ENCODE peak calls at places on chromosomes 16 and 17, in nine cellular contexts. D, C, O, Q, U, Z, A, B and N are unnamed samples.

GRCh38 chr17:49576906-49577650 is 1.4 kb downstream of the NXPH3 start:
- DNase-seq in O (no peak), U (no peak), C (no peak), D (no peak), B (no peak), Z (no peak), Q (no peak), A (no peak), N (no peak)

GRCh38 chr17:18093616-18094408 is 6.1 kb downstream of the DRG2 start:
- DNase-seq in B (no peak), U (peak; percentile 89), A (peak; percentile 76), D (no peak), O (peak; percentile 2), Q (no peak), Z (no peak), C (no peak), N (no peak)

GRCh38 chr16:89334050-89334449 is 116.5 kb downstream of the ZNF778 start:
- DNase-seq in Q (no peak), A (no peak), Z (no peak), B (no peak), O (no peak), C (no peak), D (no peak), U (no peak), N (no peak)

GRCh38 chr16:18958621-18959578 is 24.8 kb upstream of the TMC7 start:
- DNase-seq in A (peak; percentile 3), Q (no peak), B (peak; percentile 34), D (no peak), Z (no peak), O (no peak), U (peak; percentile 3), C (no peak), N (no peak)

GRCh38 chr17:18280239-18280638 is 19.8 kb downstream of the MIEF2 start:
- DNase-seq in O (no peak), Q (no peak), A (no peak), D (no peak), B (no peak), Z (no peak), U (no peak), C (no peak), N (no peak)

GRCh38 chr16:18041864-18042834 is 294.4 kb downstream of the NPIPA8 start:
- DNase-seq in D (no peak), Z (no peak), U (no peak), C (no peak), A (no peak), O (no peak), Q (no peak), B (no peak), N (no peak)

GRCh38 chr17:54967621-54968258 is 714 bp downstream of the COX11 start:
- DNase-seq in O (no peak), B (peak; percentile 47), D (peak; percentile 25), U (peak; percentile 60), C (no peak), Z (no peak), A (peak; percentile 40), Q (no peak), N (no peak)

GRCh38 chr17:59846391-59847165 is 46.2 kb downstream of the TUBD1 start:
- DNase-seq in C (no peak), O (no peak), B (peak; percentile 100), U (peak; percentile 66), A (peak; percentile 52), Z (no peak), D (no peak), Q (no peak), N (no peak)

GRCh38 chr17:72501404-72502110 is 380.7 kb downstream of the SOX9 start:
- DNase-seq in Q (no peak), A (no peak), B (no peak), C (no peak), O (no peak), U (no peak), Z (no peak), D (no peak), N (no peak)

GRCh38 chr17:29158515-29159275 is 21.5 kb downstream of the MYO18A start:
- DNase-seq in U (peak; percentile 83), A (peak; percentile 90), B (peak; percentile 76), D (no peak), Q (no peak), Z (no peak), O (no peak), C (no peak), N (no peak)

GRCh38 chr17:69714659-69715058 is 300.2 kb downstream of the MAP2K6 start:
- DNase-seq in Q (no peak), A (no peak), D (no peak), U (no peak), Z (no peak), B (no peak), O (no peak), C (no peak), N (no peak)

GRCh38 chr17:44522883-44523671 is 19.9 kb upstream of the GPATCH8 start:
- DNase-seq in O (peak; percentile 22), Q (peak; percentile 20), B (no peak), A (peak; percentile 73), C (peak; percentile 46), U (peak; percentile 75), Z (peak; percentile 38), D (no peak), N (no peak)

GRCh38 chr16:11201498-11202259 is 54.3 kb downstream of the SOCS1 start:
- DNase-seq in D (no peak), Q (no peak), Z (no peak), B (peak; percentile 94), U (peak; percentile 98), C (no peak), A (peak; percentile 94), O (peak; percentile 70), N (no peak)

GRCh38 chr16:85616608-85617311 is 3.6 kb downstream of the GSE1 start:
- DNase-seq in C (no peak), Q (no peak), Z (no peak), D (no peak), U (no peak), B (no peak), A (no peak), O (no peak), N (no peak)

GRCh38 chr16:19123535-19124178 is 9.9 kb downstream of the ITPRIPL2 start:
- DNase-seq in Z (no peak), D (no peak), C (no peak), A (no peak), B (no peak), Q (no peak), U (no peak), O (no peak), N (no peak)

GRCh38 chr16:17258848-17259713 is 211.7 kb downstream of the XYLT1 start:
- DNase-seq in Q (no peak), O (no peak), B (no peak), A (no peak), D (no peak), U (no peak), Z (no peak), C (no peak), N (no peak)

GRCh38 chr16:66569827-66570405 is 3.7 kb downstream of the CMTM1 start:
- DNase-seq in B (peak; percentile 76), A (peak; percentile 57), D (no peak), O (no peak), C (no peak), Q (no peak), Z (no peak), U (peak; percentile 76), N (no peak)

GRCh38 chr16:48997081-48997615 is 284.5 kb downstream of the CBLN1 start:
- DNase-seq in A (no peak), Z (no peak), U (no peak), O (no peak), C (no peak), D (no peak), B (no peak), Q (no peak), N (peak; percentile 55)

GRCh38 chr17:41985919-41986318 is 19.3 kb downstream of the CNP start:
- DNase-seq in D (no peak), Q (no peak), Z (no peak), O (no peak), A (no peak), U (no peak), B (no peak), C (no peak), N (no peak)

GRCh38 chr16:89246903-89247733 is 29.6 kb downstream of the ZNF778 start:
- DNase-seq in Z (peak; percentile 98), C (peak; percentile 99), O (peak; percentile 88), B (peak; percentile 62), D (peak; percentile 78), U (peak; percentile 83), A (peak; percentile 79), Q (peak; percentile 96), N (peak; percentile 99)

GRCh38 chr17:81371910-81372760 is 23.1 kb upstream of the BAHCC1 start:
- DNase-seq in A (peak; percentile 74), Q (no peak), Z (no peak), C (no peak), O (peak; percentile 24), U (peak; percentile 78), B (no peak), D (no peak), N (no peak)

GRCh38 chr16:84502075-84502474 is 2.4 kb downstream of the MEAK7 start:
- DNase-seq in U (no peak), A (no peak), Z (no peak), B (peak; percentile 91), C (no peak), Q (no peak), O (no peak), D (no peak), N (no peak)

GRCh38 chr17:13044713-13045112 is 26.9 kb upstream of the ELAC2 start:
- DNase-seq in Z (no peak), C (no peak), D (no peak), A (no peak), B (no peak), O (no peak), U (no peak), Q (no peak), N (no peak)

GRCh38 chr17:74274060-74274702 is at the start of gene DNAI2:
- DNase-seq in U (no peak), Q (no peak), A (no peak), Z (no peak), O (no peak), D (no peak), B (no peak), C (no peak), N (no peak)

GRCh38 chr16:17744903-17745581 is 274.3 kb upstream of the XYLT1 start:
- DNase-seq in A (no peak), B (no peak), D (no peak), O (no peak), C (no peak), U (no peak), Q (no peak), Z (no peak), N (no peak)

GRCh38 chr17:57266842-57267241 is 10.5 kb downstream of the MSI2 start:
- DNase-seq in C (no peak), A (no peak), Z (no peak), Q (no peak), B (no peak), U (no peak), O (no peak), D (no peak), N (no peak)